ENCODE peak calls at places on chromosomes 1 and 21, in five cellular contexts. M is central memory CD4-positive, alpha-beta T cell; D is cerebellar cortex; N is left ventricle myocardium superior; Z is right atrium auricular region. W is an unnamed sample.

GRCh38 chr1:34829250-34829649 is 30.3 kb downstream of the SMIM12 start:
- DNase-seq in N (no peak), Z (no peak), D (no peak), M (no peak), W (no peak)

GRCh38 chr1:86649618-86650017 is 54.8 kb upstream of the SH3GLB1 start:
- DNase-seq in N (peak; percentile 17), Z (no peak), M (no peak), D (no peak), W (no peak)

GRCh38 chr1:214808845-214809460 is 206.0 kb downstream of the CENPF start:
- DNase-seq in Z (no peak), N (no peak), D (no peak), M (no peak), W (no peak)

GRCh38 chr1:17627239-17628052 is 87.9 kb downstream of the ARHGEF10L start:
- DNase-seq in D (no peak), Z (no peak), M (no peak), N (no peak), W (no peak)

GRCh38 chr1:100265562-100265930 is 470 bp upstream of the RTCA start:
- DNase-seq in D (no peak), Z (no peak), N (no peak), M (no peak), W (no peak)

GRCh38 chr1:226766565-226766964 is 27.5 kb upstream of the ITPKB start:
- DNase-seq in M (no peak), Z (no peak), D (no peak), N (no peak), W (no peak)

GRCh38 chr1:192160186-192160585 is 1.9 kb downstream of the RGS18 start:
- DNase-seq in M (no peak), Z (no peak), N (no peak), D (no peak), W (no peak)

GRCh38 chr1:32241011-32241763 is 5.8 kb upstream of the FAM167B start:
- DNase-seq in D (no peak), N (peak; percentile 77), Z (peak; percentile 73), M (no peak), W (no peak)

GRCh38 chr1:155003227-155003765 is 694 bp downstream of the ZBTB7B start:
- DNase-seq in M (no peak), D (no peak), Z (no peak), N (peak; percentile 62), W (no peak)

GRCh38 chr21:15421947-15422346 is 307.8 kb upstream of the USP25 start:
- DNase-seq in Z (no peak), M (no peak), N (no peak), D (no peak), W (no peak)

GRCh38 chr21:45262616-45263015 is 25.1 kb downstream of the POFUT2 start:
- DNase-seq in D (no peak), N (no peak), Z (peak; percentile 55), M (no peak), W (no peak)

GRCh38 chr1:107430540-107431228 is 289.8 kb downstream of the NTNG1 start:
- DNase-seq in Z (no peak), D (peak; percentile 40), N (no peak), M (no peak), W (peak; percentile 42)

GRCh38 chr21:40129809-40130208 is 262.6 kb downstream of the PCP4 start:
- DNase-seq in D (no peak), M (no peak), N (no peak), Z (no peak), W (no peak)

W was measured in naive B cell.